ENCODE peak calls at places on chromosomes 2 and 18, in six cellular contexts. V is lung, D is mucosa of gallbladder, I is EL, P is Caki2, J is fibroblast of lung. M is an unnamed sample.
A peak's percentile ranks its signal among the peaks of the same experiment; 100 is the strongest.

GRCh38 chr2:57373530-57373929 is 673.1 kb upstream of the VRK2 start:
- DNase-seq in V (no peak), I (peak; percentile 94), D (no peak), P (peak; percentile 43), J (peak; percentile 79), M (peak; percentile 4)

GRCh38 chr18:63869851-63870250 is 17.7 kb upstream of the SERPINB2 start:
- DNase-seq in J (no peak), V (no peak), P (no peak), D (no peak), I (peak; percentile 79), M (peak; percentile 1)

GRCh38 chr2:128260239-128261138 is 58.2 kb downstream of the HS6ST1 start:
- DNase-seq in P (no peak), V (peak; percentile 57), I (peak; percentile 75), D (peak; percentile 57), J (peak; percentile 94), M (peak; percentile 89)

GRCh38 chr2:102761763-102762162 is at the start of gene TMEM182:
- DNase-seq in P (no peak), V (no peak), J (no peak), D (no peak), I (no peak), M (no peak)

GRCh38 chr18:48819781-48820482 is 130.8 kb downstream of the SMAD7 start:
- DNase-seq in D (no peak), P (no peak), V (no peak), I (no peak), J (no peak), M (no peak)

GRCh38 chr18:28177828-28178635 is 1.1 kb upstream of the CDH2 start:
- DNase-seq in D (no peak), V (no peak), P (peak; percentile 76), J (peak; percentile 75), I (peak; percentile 81), M (peak; percentile 65)

GRCh38 chr2:27092696-27093429 is 6.3 kb downstream of the KHK start:
- DNase-seq in V (no peak), I (no peak), J (no peak), P (no peak), D (no peak), M (no peak)

GRCh38 chr2:136086253-136087016 is 31.5 kb downstream of the CXCR4 start:
- DNase-seq in P (no peak), D (no peak), I (no peak), V (no peak), J (no peak), M (no peak)

GRCh38 chr2:74831693-74832530 is 2.0 kb upstream of the HK2 start:
- DNase-seq in I (peak; percentile 73), P (peak; percentile 78), D (no peak), V (no peak), J (peak; percentile 20), M (peak; percentile 10)

GRCh38 chr2:84844141-84844540 is 36.7 kb downstream of the TRABD2A start:
- DNase-seq in D (no peak), P (no peak), J (no peak), I (no peak), V (no peak), M (no peak)

GRCh38 chr2:160207271-160207670 is 7.2 kb upstream of the ITGB6 start:
- DNase-seq in J (no peak), P (peak; percentile 75), I (no peak), D (no peak), V (no peak), M (no peak)

GRCh38 chr2:239169311-239170048 is 231.3 kb downstream of the HDAC4 start:
- DNase-seq in J (no peak), V (no peak), D (no peak), P (no peak), I (no peak), M (no peak)

GRCh38 chr2:227450196-227450851 is 21.6 kb upstream of the AGFG1 start:
- DNase-seq in D (no peak), I (no peak), J (no peak), V (no peak), P (no peak), M (no peak)

GRCh38 chr2:240500561-240501423 is 57.0 kb downstream of the ANKMY1 start:
- DNase-seq in D (peak; percentile 6), I (no peak), P (no peak), J (no peak), V (no peak), M (no peak)

GRCh38 chr2:234404957-234405356 is 91.9 kb downstream of the ARL4C start:
- DNase-seq in I (no peak), D (no peak), P (no peak), V (no peak), J (no peak), M (no peak)

GRCh38 chr18:3044931-3045698 is 32.2 kb upstream of the LPIN2 start:
- DNase-seq in V (peak; percentile 70), I (no peak), D (peak; percentile 72), J (peak; percentile 3), P (no peak), M (no peak)

GRCh38 chr2:196925768-196926561 is 542 bp downstream of the PGAP1 start:
- DNase-seq in D (no peak), V (peak; percentile 30), I (peak; percentile 49), P (peak; percentile 55), J (peak; percentile 32), M (peak; percentile 45)

GRCh38 chr2:239518286-239519080 is 117.7 kb upstream of the HDAC4 start:
- DNase-seq in D (no peak), V (no peak), P (no peak), J (no peak), I (no peak), M (no peak)